ENCODE peak calls at places on chromosomes 1 and 21, in four cellular contexts. One of them, this sample, is unnamed.

GRCh38 chr1:203656796-203657620 is 30.4 kb downstream of the ATP2B4 start:
- DNase-seq in RWPE1: no peak
- DNase-seq in heart right ventricle: no peak
- DNase-seq in substantia nigra: no peak
- DNase-seq in this sample: no peak

GRCh38 chr1:217004776-217005436 is 281.7 kb upstream of the ESRRG start:
- DNase-seq in RWPE1: no peak
- DNase-seq in substantia nigra: no peak
- DNase-seq in heart right ventricle: no peak
- DNase-seq in this sample: no peak

GRCh38 chr1:205481629-205482071 is 22.8 kb upstream of the CDK18 start:
- DNase-seq in substantia nigra: no peak
- DNase-seq in heart right ventricle: no peak
- DNase-seq in RWPE1: peak; percentile 75
- DNase-seq in this sample: no peak

GRCh38 chr1:8598060-8598724 is 219.2 kb downstream of the RERE start:
- DNase-seq in RWPE1: no peak
- DNase-seq in heart right ventricle: peak; percentile 46
- DNase-seq in substantia nigra: no peak
- DNase-seq in this sample: no peak

GRCh38 chr1:33399375-33399774 is 31.5 kb downstream of the PHC2 start:
- DNase-seq in RWPE1: no peak
- DNase-seq in heart right ventricle: no peak
- DNase-seq in substantia nigra: no peak
- DNase-seq in this sample: no peak

GRCh38 chr1:14181191-14181793 is 417.2 kb upstream of the KAZN start:
- DNase-seq in heart right ventricle: no peak
- DNase-seq in substantia nigra: no peak
- DNase-seq in RWPE1: no peak
- DNase-seq in this sample: no peak

GRCh38 chr1:181044449-181044966 is 10.7 kb downstream of the MR1 start:
- DNase-seq in heart right ventricle: no peak
- DNase-seq in RWPE1: peak; percentile 90
- DNase-seq in substantia nigra: no peak
- DNase-seq in this sample: no peak

GRCh38 chr1:58183286-58183685 is 363.2 kb downstream of the OMA1 start:
- DNase-seq in substantia nigra: no peak
- DNase-seq in heart right ventricle: no peak
- DNase-seq in RWPE1: no peak
- DNase-seq in this sample: no peak

GRCh38 chr21:39664586-39664985 is 51.8 kb downstream of the B3GALT5 start:
- DNase-seq in heart right ventricle: no peak
- DNase-seq in substantia nigra: no peak
- DNase-seq in RWPE1: no peak
- DNase-seq in this sample: no peak

GRCh38 chr1:107692580-107693345 is 272.2 kb downstream of the VAV3 start:
- DNase-seq in heart right ventricle: no peak
- DNase-seq in substantia nigra: no peak
- DNase-seq in RWPE1: no peak
- DNase-seq in this sample: no peak

GRCh38 chr1:28415246-28415645 is 45.7 kb downstream of the PHACTR4 start:
- DNase-seq in substantia nigra: no peak
- DNase-seq in RWPE1: no peak
- DNase-seq in heart right ventricle: no peak
- DNase-seq in this sample: no peak

GRCh38 chr1:117368116-117369108 is 1.2 kb downstream of the MAN1A2 start:
- DNase-seq in substantia nigra: no peak
- DNase-seq in heart right ventricle: no peak
- DNase-seq in RWPE1: no peak
- DNase-seq in this sample: peak; percentile 29

GRCh38 chr1:206725053-206725963 is 40.6 kb downstream of the MAPKAPK2 start:
- DNase-seq in substantia nigra: peak; percentile 16
- DNase-seq in RWPE1: no peak
- DNase-seq in heart right ventricle: no peak
- DNase-seq in this sample: no peak

GRCh38 chr1:30525980-30526651 is 197.3 kb downstream of the MATN1 start:
- DNase-seq in RWPE1: peak; percentile 64
- DNase-seq in heart right ventricle: peak; percentile 28
- DNase-seq in substantia nigra: no peak
- DNase-seq in this sample: no peak

GRCh38 chr1:28553229-28553930 is 495 bp downstream of the TRNAU1AP start:
- DNase-seq in RWPE1: peak; percentile 50
- DNase-seq in heart right ventricle: no peak
- DNase-seq in substantia nigra: peak; percentile 11
- DNase-seq in this sample: peak; percentile 60

GRCh38 chr21:18244721-18245486 is at the start of gene CHODL:
- DNase-seq in substantia nigra: no peak
- DNase-seq in RWPE1: no peak
- DNase-seq in heart right ventricle: no peak
- DNase-seq in this sample: no peak

GRCh38 chr1:32724678-32725594 is 22.4 kb upstream of the SYNC start:
- DNase-seq in RWPE1: peak; percentile 88
- DNase-seq in substantia nigra: no peak
- DNase-seq in heart right ventricle: peak; percentile 37
- DNase-seq in this sample: no peak

GRCh38 chr1:842816-843215 is 80.9 kb upstream of the SAMD11 start:
- DNase-seq in heart right ventricle: no peak
- DNase-seq in RWPE1: no peak
- DNase-seq in substantia nigra: no peak
- DNase-seq in this sample: no peak
- H3K27ac ChIP-seq in heart right ventricle: no peak overlapping the region
- H3K27ac ChIP-seq in RWPE1: no peak overlapping the region
- H3K27ac ChIP-seq in substantia nigra: no peak overlapping the region
- H3K27ac ChIP-seq in this sample: no peak overlapping the region

GRCh38 chr21:32569261-32570230 is 15.8 kb downstream of the TCP10L start:
- DNase-seq in RWPE1: peak; percentile 72
- DNase-seq in substantia nigra: peak; percentile 51
- DNase-seq in heart right ventricle: peak; percentile 82
- DNase-seq in this sample: no peak
- H3K27ac ChIP-seq in RWPE1: peak overlapping the region; percentile 93
- H3K27ac ChIP-seq in substantia nigra: no peak overlapping the region
- H3K27ac ChIP-seq in heart right ventricle: peak overlapping the region; percentile 83
- H3K27ac ChIP-seq in this sample: peak overlapping the region; percentile 79

DNA sequence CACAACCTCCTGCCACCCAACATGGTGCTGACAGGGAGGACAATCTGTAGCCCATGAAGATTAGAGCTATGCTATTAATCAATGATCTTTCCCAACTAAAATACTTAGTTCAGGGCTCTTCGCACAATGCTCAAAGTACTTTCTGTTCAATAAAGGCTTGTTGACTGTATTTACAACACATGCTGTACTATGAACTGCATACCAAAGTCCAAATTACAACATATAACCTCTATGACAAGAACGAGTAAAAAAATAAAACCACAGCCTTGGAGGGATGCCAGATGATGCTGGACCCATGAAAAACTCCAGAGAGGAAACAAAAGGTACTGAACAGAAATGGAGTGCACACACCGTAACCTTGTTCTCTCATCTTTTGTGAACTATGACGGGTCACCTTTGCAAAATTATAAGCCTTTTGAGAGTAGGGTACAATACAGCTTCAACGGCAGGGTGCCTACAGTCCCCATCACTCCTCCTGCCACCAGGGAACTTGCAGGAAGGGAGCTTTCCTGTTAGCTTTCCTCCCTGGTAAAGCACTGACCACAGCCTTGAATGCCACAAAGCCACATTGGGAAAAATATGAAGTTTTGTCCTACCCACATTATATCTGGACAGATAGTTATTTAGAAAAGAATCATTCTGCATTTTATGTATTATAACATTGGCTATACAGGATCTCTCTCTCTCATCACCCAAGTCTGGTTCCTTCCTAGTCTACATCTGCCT is 175.6 kb downstream of the NRIP1 start:
- DNase-seq in heart right ventricle: no peak
- DNase-seq in RWPE1: no peak
- DNase-seq in substantia nigra: no peak
- DNase-seq in this sample: no peak
- H3K27ac ChIP-seq in heart right ventricle: no peak overlapping the region
- H3K27ac ChIP-seq in RWPE1: no peak overlapping the region
- H3K27ac ChIP-seq in substantia nigra: no peak overlapping the region
- H3K27ac ChIP-seq in this sample: no peak overlapping the region

GRCh38 chr1:101409102-101409501 is 172.3 kb downstream of the S1PR1 start:
- DNase-seq in substantia nigra: no peak
- DNase-seq in RWPE1: no peak
- DNase-seq in heart right ventricle: no peak
- DNase-seq in this sample: no peak
- H3K27ac ChIP-seq in substantia nigra: no peak overlapping the region
- H3K27ac ChIP-seq in RWPE1: no peak overlapping the region
- H3K27ac ChIP-seq in heart right ventricle: no peak overlapping the region
- H3K27ac ChIP-seq in this sample: no peak overlapping the region

GRCh38 chr1:241560511-241561187 is 28.5 kb downstream of the KMO start:
- DNase-seq in heart right ventricle: no peak
- DNase-seq in RWPE1: no peak
- DNase-seq in substantia nigra: no peak
- DNase-seq in this sample: no peak
- H3K27ac ChIP-seq in heart right ventricle: no peak overlapping the region
- H3K27ac ChIP-seq in RWPE1: no peak overlapping the region
- H3K27ac ChIP-seq in substantia nigra: no peak overlapping the region
- H3K27ac ChIP-seq in this sample: no peak overlapping the region

GRCh38 chr1:227747382-227747781 is 12.1 kb downstream of the SNAP47 start:
- DNase-seq in RWPE1: no peak
- DNase-seq in substantia nigra: no peak
- DNase-seq in heart right ventricle: no peak
- DNase-seq in this sample: no peak
- H3K27ac ChIP-seq in RWPE1: no peak overlapping the region
- H3K27ac ChIP-seq in substantia nigra: no peak overlapping the region
- H3K27ac ChIP-seq in heart right ventricle: peak overlapping the region; percentile 92
- H3K27ac ChIP-seq in this sample: no peak overlapping the region

This sample was measured in caudate nucleus.